ENCODE peak calls at places on chromosomes 3 and 15, in seven cellular contexts. X is upper lobe of right lung, G is progenitor cell of endocrine pancreas, A is ascending aorta, U is tibial artery, N is WTC11, C is type B pancreatic cell. W is an unnamed sample.

GRCh38 chr15:76335851-76336253 is 721 bp upstream of the ISL2 start:
- DNase-seq in X (no peak), G (no peak), A (no peak), U (no peak), N (no peak), C (no peak), W (peak; percentile 57)

GRCh38 chr3:53166781-53167291 is 5.8 kb downstream of the PRKCD start:
- DNase-seq in X (peak; percentile 88), G (no peak), A (peak; percentile 83), U (peak; percentile 74), N (no peak), C (no peak), W (no peak)

GRCh38 chr3:5304188-5304587 is 116.7 kb downstream of the EDEM1 start:
- DNase-seq in X (no peak), G (no peak), A (no peak), U (no peak), N (no peak), C (no peak), W (no peak)

GRCh38 chr15:57031082-57031481 is 112.6 kb downstream of the TCF12 start:
- DNase-seq in X (no peak), G (no peak), A (no peak), U (no peak), N (no peak), C (no peak), W (no peak)

GRCh38 chr3:116020495-116020894 is 397.2 kb downstream of the GAP43 start:
- DNase-seq in X (no peak), G (no peak), A (no peak), U (no peak), N (no peak), C (no peak), W (no peak)

GRCh38 chr3:156455839-156456238 is 99.1 kb downstream of the SSR3 start:
- DNase-seq in X (no peak), G (no peak), A (no peak), U (no peak), N (peak; percentile 69), C (no peak), W (no peak)

GRCh38 chr3:115779011-115779410 is 155.7 kb downstream of the GAP43 start:
- DNase-seq in X (no peak), G (no peak), A (no peak), U (no peak), N (no peak), C (no peak), W (no peak)

GRCh38 chr3:188335656-188336055 is 181.7 kb downstream of the LPP start:
- DNase-seq in X (no peak), G (no peak), A (no peak), U (no peak), N (no peak), C (no peak), W (no peak)

GRCh38 chr15:57079907-57080750 is 161.7 kb downstream of the TCF12 start:
- DNase-seq in X (no peak), G (no peak), A (no peak), U (no peak), N (no peak), C (no peak), W (no peak)

GRCh38 chr3:156718622-156719300 is 44.4 kb downstream of the TIPARP start:
- DNase-seq in X (no peak), G (no peak), A (no peak), U (no peak), N (no peak), C (no peak), W (no peak)

GRCh38 chr3:194584435-194584776 is 48.8 kb downstream of the TMEM44 start:
- DNase-seq in X (no peak), G (no peak), A (no peak), U (no peak), N (no peak), C (no peak), W (no peak)

GRCh38 chr3:13111874-13112520 is 38.8 kb upstream of the IQSEC1 start:
- DNase-seq in X (peak; percentile 69), G (no peak), A (no peak), U (no peak), N (no peak), C (no peak), W (no peak)

GRCh38 chr3:40309925-40310635 is 573 bp downstream of the EIF1B start:
- DNase-seq in X (peak; percentile 84), G (peak; percentile 33), A (peak; percentile 74), U (peak; percentile 33), N (peak; percentile 45), C (peak; percentile 78), W (peak; percentile 66)

GRCh38 chr3:58991623-58992022 is 58.2 kb downstream of the CFAP20DC start:
- DNase-seq in X (no peak), G (no peak), A (no peak), U (no peak), N (peak; percentile 31), C (no peak), W (no peak)

GRCh38 chr3:171343688-171344087 is 116.5 kb downstream of the TNIK start:
- DNase-seq in X (no peak), G (no peak), A (no peak), U (no peak), N (no peak), C (no peak), W (no peak)

GRCh38 chr3:171001957-171002694 is 24.4 kb downstream of the SLC2A2 start:
- DNase-seq in X (no peak), G (no peak), A (no peak), U (no peak), N (no peak), C (no peak), W (no peak)

GRCh38 chr15:44319385-44319784 is 30.9 kb downstream of the GOLM2 start:
- DNase-seq in X (no peak), G (no peak), A (no peak), U (no peak), N (peak; percentile 14), C (no peak), W (no peak)

GRCh38 chr15:74375303-74375693 is 7.9 kb upstream of the CYP11A1 start:
- DNase-seq in X (peak; percentile 81), G (peak; percentile 64), A (peak; percentile 91), U (peak; percentile 90), N (peak; percentile 88), C (no peak), W (peak; percentile 91)

GRCh38 chr3:143783856-143784370 is 64.4 kb downstream of the SLC9A9 start:
- DNase-seq in X (no peak), G (no peak), A (no peak), U (no peak), N (no peak), C (no peak), W (no peak)

GRCh38 chr3:8336456-8336855 is 165.2 kb upstream of the LMCD1 start:
- DNase-seq in X (no peak), G (no peak), A (no peak), U (no peak), N (peak; percentile 56), C (no peak), W (no peak)
- TF ChIP-seq CTCF in X (peak; percentile 10), G (peak; percentile 24), A (no peak), U (no peak), N (peak; percentile 85), C (peak; percentile 61), W (peak; percentile 49)

GRCh38 chr3:148938931-148939330 is 52.4 kb upstream of the GYG1 start:
- DNase-seq in X (no peak), G (no peak), A (no peak), U (no peak), N (no peak), C (no peak), W (no peak)

GRCh38 chr3:148948913-148949657 is 42.3 kb upstream of the GYG1 start:
- DNase-seq in X (no peak), G (no peak), A (no peak), U (no peak), N (no peak), C (no peak), W (no peak)

GRCh38 chr3:148940983-148941382 is 50.4 kb upstream of the GYG1 start:
- DNase-seq in X (no peak), G (no peak), A (no peak), U (no peak), N (no peak), C (no peak), W (no peak)

GRCh38 chr3:148938306-148938705 is 53.0 kb upstream of the GYG1 start:
- DNase-seq in X (no peak), G (no peak), A (no peak), U (no peak), N (no peak), C (no peak), W (no peak)

GRCh38 chr3:148943531-148944200 is 47.7 kb upstream of the GYG1 start:
- DNase-seq in X (no peak), G (no peak), A (no peak), U (no peak), N (no peak), C (no peak), W (no peak)
- TF ChIP-seq CTCF in X (peak; percentile 72), G (peak; percentile 77), A (peak; percentile 44), U (peak; percentile 59), N (peak; percentile 46), C (peak; percentile 85), W (peak; percentile 80)

GRCh38 chr15:88690331-88690730 is 51.5 kb downstream of the ISG20 start:
- DNase-seq in X (no peak), G (no peak), A (no peak), U (no peak), N (no peak), C (peak; percentile 45), W (no peak)
- TF ChIP-seq CTCF in X (no peak), G (no peak), A (no peak), U (no peak), N (no peak), C (no peak), W (no peak)

DNA sequence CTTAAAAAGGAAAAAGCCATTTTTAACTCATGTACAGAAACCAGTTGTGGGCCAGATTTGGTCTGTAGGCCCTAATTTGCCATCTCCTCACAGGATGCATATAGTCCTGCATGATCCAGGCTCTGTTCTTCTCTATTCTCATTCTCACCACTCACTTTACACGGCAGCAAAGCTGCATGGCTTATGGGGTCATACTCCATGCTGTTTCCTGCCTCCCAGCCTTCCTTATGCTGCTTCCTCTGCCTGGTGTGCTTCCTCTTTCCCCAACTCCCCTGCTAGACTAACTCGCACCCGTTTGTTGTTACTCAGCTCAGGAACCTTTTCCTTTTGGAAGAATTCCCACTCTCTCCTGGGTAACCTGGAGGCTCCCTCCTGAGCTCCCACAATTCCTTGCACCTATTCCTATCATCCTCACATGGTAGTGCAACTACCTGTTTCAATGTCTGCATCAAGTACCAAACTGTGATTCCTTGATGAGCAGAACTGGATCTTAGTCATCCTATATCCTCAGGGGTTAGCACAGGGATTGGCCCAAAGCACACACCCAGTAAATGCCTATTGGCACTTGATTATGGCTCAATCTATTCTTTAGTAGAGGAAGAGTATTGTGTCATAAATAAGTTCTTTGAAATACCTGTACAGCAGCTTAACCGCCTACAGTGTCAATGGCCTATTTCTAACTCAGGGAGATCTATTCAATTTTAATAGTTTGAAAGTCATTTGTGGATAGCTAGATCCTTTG is 172.1 kb upstream of the MITF start:
- DNase-seq in X (no peak), G (no peak), A (no peak), U (no peak), N (no peak), C (no peak), W (no peak)
- TF ChIP-seq CTCF in X (no peak), G (no peak), A (no peak), U (no peak), N (no peak), C (no peak), W (no peak)

GRCh38 chr15:70859322-70859908 is 5.5 kb upstream of the LARP6 start:
- DNase-seq in X (no peak), G (no peak), A (no peak), U (no peak), N (no peak), C (no peak), W (no peak)
- TF ChIP-seq CTCF in X (no peak), G (no peak), A (no peak), U (no peak), N (no peak), C (no peak), W (no peak)